ENCODE peak calls at places on chromosomes 16 and 17, in seven cellular contexts. O is fibroblast of lung; K is prostate gland; D is CD8-positive, alpha-beta memory T cell; Y is naive thymus-derived CD4-positive, alpha-beta T cell; X is thoracic aorta; P is OCI-LY7. H is an unnamed sample. For H3K36me3 and H3K9me3, the result is how much of the 10 kb centered on the place peaks cover.

GRCh38 chr17:60729854-60730253 is 52.2 kb downstream of the BCAS3 start:
- DNase-seq in O (peak), K (no peak), D (no peak), Y (no peak), X (no peak), P (no peak), H (no peak)

GRCh38 chr16:1772362-1772907 is at the start of gene EME2:
- DNase-seq in O (no peak), K (no peak), D (peak), Y (peak), X (no peak), P (no peak), H (peak)

GRCh38 chr16:85202631-85203461 is 90.6 kb upstream of the CIBAR2 start:
- DNase-seq in O (peak), K (no peak), D (no peak), Y (no peak), X (peak), P (no peak), H (no peak)

GRCh38 chr17:66840061-66840460 is 5.1 kb downstream of the CACNG5 start:
- DNase-seq in O (no peak), K (no peak), D (no peak), Y (no peak), X (no peak), P (no peak), H (no peak)

GRCh38 chr16:50616883-50617629 is 64.1 kb downstream of the SNX20 start:
- DNase-seq in O (peak), K (peak), D (no peak), Y (peak), X (no peak), P (no peak), H (no peak)

GRCh38 chr17:66354981-66355380 is 52.6 kb downstream of the PRKCA start:
- DNase-seq in O (peak), K (no peak), D (no peak), Y (no peak), X (no peak), P (no peak), H (no peak)

GRCh38 chr17:45137561-45138305 is 2.2 kb downstream of the ACBD4 start:
- DNase-seq in O (no peak), K (no peak), D (no peak), Y (no peak), X (no peak), P (no peak), H (no peak)

GRCh38 chr17:75094871-75095399 is 7.2 kb downstream of the SLC16A5 start:
- DNase-seq in O (no peak), K (no peak), D (no peak), Y (no peak), X (no peak), P (no peak), H (no peak)

GRCh38 chr17:50636804-50637195 is 2.1 kb downstream of the ABCC3 start:
- DNase-seq in O (no peak), K (no peak), D (no peak), Y (no peak), X (no peak), P (no peak), H (no peak)

GRCh38 chr16:58127033-58127556 is 2.1 kb downstream of the CFAP20 start:
- DNase-seq in O (peak), K (no peak), D (no peak), Y (peak), X (no peak), P (peak), H (peak)

GRCh38 chr17:38730526-38731379 is 612 bp downstream of the CISD3 start:
- DNase-seq in O (peak), K (no peak), D (no peak), Y (no peak), X (peak), P (peak), H (no peak)

GRCh38 chr16:57639172-57639571 is 10.7 kb downstream of the ADGRG1 start:
- DNase-seq in O (peak), K (peak), D (no peak), Y (peak), X (no peak), P (peak), H (no peak)

GRCh38 chr17:7972131-7972785 is 30.2 kb upstream of the GUCY2D start:
- DNase-seq in O (peak), K (no peak), D (no peak), Y (no peak), X (no peak), P (peak), H (no peak)

GRCh38 chr17:6437956-6438355 is 3.0 kb upstream of the AIPL1 start:
- DNase-seq in O (no peak), K (no peak), D (no peak), Y (no peak), X (no peak), P (no peak), H (no peak)

GRCh38 chr16:10906482-10906881 is 29.5 kb downstream of the CIITA start:
- DNase-seq in O (no peak), K (no peak), D (no peak), Y (no peak), X (no peak), P (no peak), H (no peak)

GRCh38 chr17:75036643-75037268 is 10.0 kb downstream of the ATP5PD start:
- DNase-seq in O (peak), K (peak), D (peak), Y (peak), X (peak), P (no peak), H (peak)

GRCh38 chr16:14409563-14409962 is 220.5 kb downstream of the PARN start:
- DNase-seq in O (peak), K (no peak), D (no peak), Y (no peak), X (peak), P (no peak), H (no peak)

GRCh38 chr16:84024854-84025253 is 17.7 kb downstream of the SLC38A8 start:
- DNase-seq in O (peak), K (no peak), D (no peak), Y (no peak), X (no peak), P (no peak), H (no peak)

GRCh38 chr16:270381-271255 is 5.1 kb downstream of the RGS11 start:
- DNase-seq in O (no peak), K (no peak), D (no peak), Y (no peak), X (no peak), P (no peak), H (no peak)

GRCh38 chr16:24418729-24419128 is 120.6 kb upstream of the RBBP6 start:
- DNase-seq in O (no peak), K (no peak), D (no peak), Y (no peak), X (no peak), P (no peak), H (no peak)

GRCh38 chr17:72297326-72298115 is 176.7 kb downstream of the SOX9 start:
- DNase-seq in O (peak), K (no peak), D (no peak), Y (no peak), X (no peak), P (no peak), H (no peak)

GRCh38 chr17:42459983-42460300 is 1.3 kb downstream of the ATP6V0A1 start:
- DNase-seq in O (peak), K (no peak), D (no peak), Y (peak), X (no peak), P (peak), H (peak)

GRCh38 chr17:50935201-50936124 is 69.3 kb upstream of the TOB1 start:
- DNase-seq in O (no peak), K (no peak), D (no peak), Y (no peak), X (peak), P (no peak), H (no peak)

GRCh38 chr17:7258731-7259554 is 3.3 kb downstream of the CLDN7 start:
- DNase-seq in O (peak), K (peak), D (no peak), Y (no peak), X (no peak), P (no peak), H (no peak)

GRCh38 chr16:83171396-83171795 is 544.6 kb downstream of the CDH13 start:
- DNase-seq in O (no peak), K (no peak), D (no peak), Y (no peak), X (no peak), P (no peak), H (no peak)

GRCh38 chr17:50146230-50146926 is 4.1 kb downstream of the PPP1R9B start:
- DNase-seq in O (no peak), K (no peak), D (no peak), Y (no peak), X (no peak), P (no peak), H (no peak)

GRCh38 chr16:67943256-67943618 is 683 bp downstream of the LCAT start:
- DNase-seq in O (no peak), K (no peak), D (no peak), Y (no peak), X (no peak), P (no peak), H (no peak)
- H3K27ac ChIP-seq in O (peak), K (peak), D (no peak), Y (no peak), X (peak), P (no peak), H (no peak)

GRCh38 chr16:56384074-56384721 is 41.1 kb downstream of the AMFR start:
- DNase-seq in O (no peak), K (no peak), D (no peak), Y (no peak), X (no peak), P (no peak), H (no peak)
- H3K36me3 ChIP-seq in O (under half), K (under half), D (under half), Y (under half), X (half or more), P (half or more), H (under half)

GRCh38 chr17:2962236-2962635 is 101.2 kb downstream of the OR1D5 start:
- DNase-seq in O (no peak), K (no peak), D (no peak), Y (no peak), X (no peak), P (no peak), H (no peak)

GRCh38 chr17:2959371-2960130 is 103.9 kb downstream of the OR1D5 start:
- DNase-seq in O (no peak), K (no peak), D (no peak), Y (no peak), X (no peak), P (no peak), H (no peak)

GRCh38 chr17:2963332-2964027 is 99.9 kb downstream of the OR1D5 start:
- DNase-seq in O (no peak), K (no peak), D (no peak), Y (no peak), X (no peak), P (no peak), H (no peak)

GRCh38 chr17:2962729-2963128 is 100.7 kb downstream of the OR1D5 start:
- DNase-seq in O (no peak), K (no peak), D (no peak), Y (no peak), X (no peak), P (no peak), H (no peak)

DNA sequence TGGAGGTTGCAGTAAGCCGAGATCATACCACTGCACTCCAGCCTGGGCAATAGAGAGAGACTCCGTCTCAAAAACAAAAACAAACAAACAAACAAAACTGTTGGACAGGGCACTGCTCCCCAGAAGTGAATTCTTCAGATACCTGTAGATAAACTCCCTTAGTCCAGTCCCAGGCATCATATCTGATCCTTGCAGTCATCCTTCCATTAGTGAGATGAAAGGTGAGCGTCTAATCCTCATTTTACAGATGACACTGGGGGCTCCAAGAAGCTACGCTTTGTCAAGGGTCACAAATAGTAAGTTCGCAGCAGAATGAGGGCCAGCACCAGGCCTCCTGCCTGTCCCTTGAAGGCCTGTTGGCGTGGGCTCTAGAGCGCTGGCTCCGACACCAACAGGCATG is 102.0 kb downstream of the OR1D5 start:
- DNase-seq in O (no peak), K (no peak), D (no peak), Y (no peak), X (no peak), P (no peak), H (no peak)
- H3K9me3 ChIP-seq in O (under half), K (under half), D (under half), Y (under half), X (under half), P (under half), H (under half)

DNA sequence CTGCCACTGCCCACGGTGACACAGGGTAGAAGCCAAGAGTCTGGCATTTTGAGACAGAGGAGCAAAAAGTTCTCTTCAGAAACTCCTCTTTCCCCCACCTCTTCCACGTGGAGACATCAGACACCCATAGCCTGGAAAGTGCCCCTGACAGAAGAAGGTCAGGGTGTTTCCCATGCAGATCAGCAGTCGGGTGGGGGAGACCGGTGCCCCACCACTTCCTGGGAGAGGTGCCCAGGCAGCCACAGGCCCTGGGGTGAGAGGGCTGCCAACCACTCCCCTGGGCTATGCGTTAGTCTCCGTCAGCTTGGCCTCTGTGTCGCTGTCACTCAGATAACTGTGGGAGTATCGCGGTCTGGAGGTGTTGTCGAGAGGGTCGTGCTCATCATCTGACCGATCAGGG is 31.5 kb downstream of the PIPOX start:
- DNase-seq in O (no peak), K (no peak), D (peak), Y (no peak), X (no peak), P (no peak), H (no peak)
- H3K27ac ChIP-seq in O (no peak), K (no peak), D (no peak), Y (no peak), X (no peak), P (no peak), H (no peak)

DNA sequence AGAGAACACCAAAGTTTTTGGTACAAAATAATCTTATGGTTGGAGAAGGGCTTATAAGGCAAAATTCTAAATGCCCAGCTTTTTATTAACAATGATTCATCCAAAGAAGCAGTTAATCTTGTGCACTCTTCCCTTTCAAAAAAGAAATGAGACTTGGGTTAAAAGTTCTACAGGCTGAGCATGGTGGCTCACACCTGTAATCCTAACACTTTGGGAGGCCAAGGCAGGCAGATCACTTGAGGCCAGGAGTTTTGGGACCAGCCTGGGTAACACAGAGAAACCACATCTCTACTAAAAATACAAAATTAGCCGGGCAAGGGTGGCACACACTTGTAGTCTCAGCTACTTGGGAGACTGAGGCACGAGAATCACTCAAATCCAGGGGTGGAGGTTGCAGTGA is 4.5 kb downstream of the SRSF1 start:
- DNase-seq in O (no peak), K (no peak), D (no peak), Y (no peak), X (no peak), P (no peak), H (no peak)
- H3K36me3 ChIP-seq in O (under half), K (under half), D (under half), Y (under half), X (under half), P (half or more), H (under half)

GRCh38 chr17:69590690-69591089 is 176.2 kb downstream of the MAP2K6 start:
- DNase-seq in O (no peak), K (no peak), D (no peak), Y (no peak), X (no peak), P (no peak), H (no peak)
- H3K9me3 ChIP-seq in O (under half), K (under half), D (under half), Y (under half), X (under half), P (under half), H (under half)